ENCODE peak calls at places on chromosomes 1 and 21, in eight cellular contexts. U is activated T-cell treated with anti-CD3 and anti-CD28 coated beads for 24 hours, M is NCI-H510A, W is memory B cell, S is endothelial cell, O is GM06990, R is NCI-H1092, C is iPS-NIHi11. N is an unnamed sample.

GRCh38 chr1:32813941-32814739 is 3.0 kb downstream of the YARS1 start:
- DNase-seq in U (no peak), M (no peak), W (no peak), S (no peak), O (no peak), R (no peak), C (no peak), N (no peak)

GRCh38 chr1:18907021-18907913 is 4.9 kb upstream of the ALDH4A1 start:
- DNase-seq in U (peak; percentile 52), M (no peak), W (peak; percentile 74), S (peak; percentile 60), O (peak; percentile 29), R (peak; percentile 76), C (peak; percentile 70), N (peak; percentile 51)

GRCh38 chr1:232423591-232423990 is 206.3 kb downstream of the SIPA1L2 start:
- DNase-seq in U (no peak), M (no peak), W (no peak), S (no peak), O (no peak), R (no peak), C (no peak), N (no peak)

GRCh38 chr1:177223359-177223758 is 52.6 kb downstream of the BRINP2 start:
- DNase-seq in U (no peak), M (no peak), W (no peak), S (no peak), O (no peak), R (no peak), C (no peak), N (no peak)

GRCh38 chr1:186620951-186621350 is 59.3 kb downstream of the PTGS2 start:
- DNase-seq in U (no peak), M (no peak), W (no peak), S (no peak), O (no peak), R (no peak), C (no peak), N (no peak)

GRCh38 chr1:59415876-59416275 is 119.0 kb downstream of the FGGY start:
- DNase-seq in U (no peak), M (no peak), W (no peak), S (no peak), O (no peak), R (no peak), C (no peak), N (no peak)

GRCh38 chr1:157963713-157964112 is 29.7 kb upstream of the KIRREL1 start:
- DNase-seq in U (peak; percentile 30), M (peak; percentile 25), W (peak; percentile 60), S (peak; percentile 79), O (no peak), R (no peak), C (peak; percentile 81), N (peak; percentile 48)

GRCh38 chr1:188822248-188822647 is 1655.4 kb downstream of the BRINP3 start:
- DNase-seq in U (no peak), M (no peak), W (no peak), S (peak; percentile 17), O (no peak), R (no peak), C (peak; percentile 4), N (no peak)

GRCh38 chr1:91774520-91775203 is 111.3 kb downstream of the TGFBR3 start:
- DNase-seq in U (no peak), M (no peak), W (no peak), S (no peak), O (no peak), R (no peak), C (no peak), N (no peak)

GRCh38 chr1:7576946-7577657 is 194.0 kb upstream of the VAMP3 start:
- DNase-seq in U (no peak), M (no peak), W (no peak), S (no peak), O (no peak), R (no peak), C (peak; percentile 73), N (no peak)

GRCh38 chr1:215905493-215906095 is 338.5 kb downstream of the KCTD3 start:
- DNase-seq in U (no peak), M (no peak), W (no peak), S (no peak), O (no peak), R (no peak), C (no peak), N (no peak)

GRCh38 chr21:45512626-45513002 is 29.6 kb downstream of the SLC19A1 start:
- DNase-seq in U (no peak), M (no peak), W (no peak), S (no peak), O (no peak), R (no peak), C (no peak), N (no peak)

GRCh38 chr1:201318504-201319340 is 35.4 kb downstream of the PKP1 start:
- DNase-seq in U (no peak), M (no peak), W (no peak), S (no peak), O (no peak), R (no peak), C (no peak), N (no peak)

N was measured in left colon.